ENCODE peak calls at places on chromosomes 7 and 10, in ten cellular contexts. A is 8988T; G is stimulated activated CD4-positive, alpha-beta T cell treated with anti-CD3 and anti-CD28 coated beads, Interleukin-4, amount 100 ng/mL, for 48 hours; T is A172; P is endothelial cell; Y is activated gamma-delta T cell; N is activated T-helper 9 cell treated with anti-CD3 and anti-CD28 coated beads, Interleukin-2, amount 50 U/mL, for 16 hours; R is ecto neural progenitor cell; S is A549; I is GM03348. F is an unnamed sample.
A peak's percentile ranks its signal among the peaks of the same experiment; 100 is the strongest.

GRCh38 chr7:43674559-43675436 is 54.5 kb downstream of the COA1 start:
- DNase-seq in A (no peak), G (no peak), T (peak; percentile 97), P (no peak), Y (no peak), N (no peak), R (no peak), S (peak; percentile 87), I (peak; percentile 74), F (peak; percentile 94)

GRCh38 chr10:61051356-61051755 is 107.4 kb upstream of the RHOBTB1 start:
- DNase-seq in A (no peak), G (no peak), T (no peak), P (no peak), Y (no peak), N (no peak), R (no peak), S (no peak), I (no peak), F (no peak)

GRCh38 chr10:113329121-113329596 is 223.7 kb upstream of the HABP2 start:
- DNase-seq in A (no peak), G (no peak), T (peak; percentile 54), P (no peak), Y (no peak), N (no peak), R (no peak), S (no peak), I (peak; percentile 85), F (peak; percentile 18)

GRCh38 chr7:143331179-143331825 is 15.4 kb downstream of the CLCN1 start:
- DNase-seq in A (no peak), G (no peak), T (peak; percentile 87), P (no peak), Y (no peak), N (no peak), R (no peak), S (peak; percentile 38), I (peak; percentile 93), F (peak; percentile 78)

GRCh38 chr7:91347288-91347687 is 83.1 kb downstream of the FZD1 start:
- DNase-seq in A (no peak), G (no peak), T (peak; percentile 20), P (no peak), Y (no peak), N (no peak), R (no peak), S (no peak), I (no peak), F (peak; percentile 20)

GRCh38 chr7:134364619-134365037 is 47.9 kb upstream of the SLC35B4 start:
- DNase-seq in A (no peak), G (no peak), T (peak; percentile 75), P (no peak), Y (no peak), N (no peak), R (no peak), S (peak; percentile 94), I (peak; percentile 65), F (peak; percentile 54)

GRCh38 chr7:74190259-74190658 is 16.1 kb downstream of the EIF4H start:
- DNase-seq in A (no peak), G (no peak), T (no peak), P (no peak), Y (no peak), N (no peak), R (no peak), S (no peak), I (no peak), F (no peak)

GRCh38 chr10:109386921-109387320 is 536.4 kb downstream of the XPNPEP1 start:
- DNase-seq in A (no peak), G (no peak), T (no peak), P (no peak), Y (no peak), N (no peak), R (no peak), S (no peak), I (no peak), F (no peak)

GRCh38 chr7:151249034-151249731 is 689 bp upstream of the SMARCD3 start:
- DNase-seq in A (peak; percentile 86), G (no peak), T (peak; percentile 25), P (no peak), Y (no peak), N (no peak), R (no peak), S (peak; percentile 70), I (peak; percentile 84), F (peak; percentile 46)

GRCh38 chr10:104574470-104575213 is 66.4 kb upstream of the SORCS3 start:
- DNase-seq in A (no peak), G (no peak), T (no peak), P (no peak), Y (no peak), N (no peak), R (peak; percentile 3), S (no peak), I (no peak), F (no peak)

GRCh38 chr10:121702351-121703320 is 104.4 kb upstream of the FGFR2 start:
- DNase-seq in A (peak; percentile 22), G (no peak), T (peak; percentile 42), P (no peak), Y (no peak), N (no peak), R (no peak), S (peak; percentile 13), I (peak; percentile 66), F (no peak)

GRCh38 chr7:100400656-100401055 is 27.4 kb downstream of the PILRA start:
- DNase-seq in A (no peak), G (no peak), T (no peak), P (peak; percentile 56), Y (no peak), N (no peak), R (peak; percentile 72), S (no peak), I (no peak), F (no peak)

GRCh38 chr7:2306688-2307087 is 7.6 kb downstream of the SNX8 start:
- DNase-seq in A (no peak), G (no peak), T (no peak), P (no peak), Y (no peak), N (no peak), R (no peak), S (no peak), I (no peak), F (no peak)

GRCh38 chr10:124619195-124619594 is 125.0 kb downstream of the FAM53B start:
- DNase-seq in A (no peak), G (no peak), T (no peak), P (no peak), Y (peak; percentile 26), N (no peak), R (no peak), S (no peak), I (no peak), F (no peak)

GRCh38 chr10:132618158-132618924 is 80.8 kb downstream of the INPP5A start:
- DNase-seq in A (no peak), G (no peak), T (no peak), P (no peak), Y (no peak), N (no peak), R (no peak), S (no peak), I (peak; percentile 37), F (no peak)

GRCh38 chr7:81491573-81491972 is 278.3 kb downstream of the HGF start:
- DNase-seq in A (no peak), G (no peak), T (no peak), P (no peak), Y (no peak), N (no peak), R (no peak), S (no peak), I (no peak), F (no peak)

GRCh38 chr7:39951156-39951942 is 1.3 kb downstream of the CDK13 start:
- DNase-seq in A (peak; percentile 52), G (peak; percentile 59), T (peak; percentile 35), P (peak; percentile 71), Y (peak; percentile 51), N (peak; percentile 61), R (peak; percentile 81), S (peak; percentile 41), I (peak; percentile 65), F (peak; percentile 48)

GRCh38 chr7:111986601-111987000 is 219.6 kb downstream of the DOCK4 start:
- DNase-seq in A (no peak), G (no peak), T (no peak), P (no peak), Y (no peak), N (no peak), R (no peak), S (no peak), I (no peak), F (no peak)

GRCh38 chr7:137820677-137821420 is 25.9 kb downstream of the DGKI start:
- DNase-seq in A (no peak), G (no peak), T (no peak), P (no peak), Y (no peak), N (no peak), R (peak; percentile 66), S (no peak), I (peak; percentile 85), F (no peak)

GRCh38 chr10:110676016-110676415 is 31.9 kb downstream of the RBM20 start:
- DNase-seq in A (no peak), G (no peak), T (no peak), P (no peak), Y (no peak), N (no peak), R (no peak), S (no peak), I (peak; percentile 62), F (no peak)

GRCh38 chr7:32680259-32681173 is 185.2 kb downstream of the AVL9 start:
- DNase-seq in A (no peak), G (no peak), T (peak; percentile 69), P (no peak), Y (no peak), N (no peak), R (no peak), S (no peak), I (no peak), F (peak; percentile 77)

GRCh38 chr10:6665847-6666246 is 85.8 kb upstream of the PRKCQ start:
- DNase-seq in A (no peak), G (peak; percentile 41), T (no peak), P (no peak), Y (no peak), N (no peak), R (no peak), S (no peak), I (no peak), F (no peak)

GRCh38 chr10:36168777-36169176 is 526.7 kb upstream of the FZD8 start:
- DNase-seq in A (no peak), G (no peak), T (no peak), P (no peak), Y (no peak), N (no peak), R (no peak), S (no peak), I (no peak), F (no peak)

GRCh38 chr10:2893446-2893845 is 173.9 kb upstream of the PFKP start:
- DNase-seq in A (no peak), G (no peak), T (no peak), P (no peak), Y (no peak), N (no peak), R (no peak), S (no peak), I (no peak), F (no peak)

GRCh38 chr7:112414855-112415490 is 35.3 kb upstream of the IFRD1 start:
- DNase-seq in A (no peak), G (no peak), T (peak; percentile 60), P (peak; percentile 20), Y (no peak), N (no peak), R (no peak), S (peak; percentile 68), I (peak; percentile 44), F (peak; percentile 54)

GRCh38 chr10:17507538-17507937 is 53.1 kb upstream of the ST8SIA6 start:
- DNase-seq in A (no peak), G (no peak), T (no peak), P (no peak), Y (no peak), N (no peak), R (no peak), S (no peak), I (no peak), F (no peak)

GRCh38 chr7:131745645-131746248 is 189.3 kb upstream of the PODXL start:
- DNase-seq in A (no peak), G (no peak), T (peak; percentile 30), P (peak; percentile 76), Y (no peak), N (no peak), R (peak; percentile 75), S (no peak), I (peak; percentile 65), F (peak; percentile 16)

GRCh38 chr10:95247200-95247880 is 43.5 kb downstream of the PDLIM1 start:
- DNase-seq in A (no peak), G (no peak), T (peak; percentile 75), P (no peak), Y (no peak), N (no peak), R (no peak), S (no peak), I (peak; percentile 67), F (no peak)